ENCODE peak calls at places on chromosomes 2 and 18, in eight cellular contexts. F, O, S, R, Y, X, A and P are unnamed samples.

GRCh38 chr18:25190468-25190867 is 161.5 kb downstream of the ZNF521 start:
- DNase-seq in Y (no peak), X (no peak), O (no peak), R (no peak), S (no peak), F (no peak), A (no peak), P (no peak)

GRCh38 chr2:38073211-38074005 is 2.5 kb downstream of the CYP1B1 start:
- DNase-seq in A (no peak), R (no peak), S (no peak), Y (peak), X (peak), F (peak), O (no peak), P (no peak)

GRCh38 chr18:48820483-48821250 is 130.1 kb downstream of the SMAD7 start:
- DNase-seq in S (no peak), F (no peak), R (no peak), X (no peak), A (no peak), Y (peak), O (no peak), P (no peak)

GRCh38 chr18:33560686-33561370 is 17.2 kb upstream of the ASXL3 start:
- DNase-seq in F (peak), Y (no peak), R (no peak), A (no peak), O (no peak), X (no peak), S (no peak), P (no peak)

GRCh38 chr2:71876542-71877451 is 270.9 kb downstream of the CYP26B1 start:
- DNase-seq in R (no peak), S (no peak), A (no peak), Y (no peak), O (no peak), X (no peak), F (no peak), P (no peak)

GRCh38 chr2:37589298-37589697 is 82.1 kb downstream of the CDC42EP3 start:
- DNase-seq in X (no peak), F (peak), O (no peak), A (no peak), S (no peak), Y (peak), R (no peak), P (no peak)

GRCh38 chr2:148701039-148701438 is 56.5 kb downstream of the EPC2 start:
- DNase-seq in A (no peak), F (no peak), X (no peak), Y (no peak), O (no peak), S (no peak), R (no peak), P (no peak)

GRCh38 chr2:210655229-210655628 is 98.8 kb downstream of the CPS1 start:
- DNase-seq in Y (no peak), A (no peak), O (no peak), R (no peak), F (no peak), S (no peak), X (no peak), P (no peak)

GRCh38 chr2:84958135-84959044 is 12.6 kb upstream of the KCMF1 start:
- DNase-seq in S (no peak), O (peak), A (no peak), R (no peak), X (peak), Y (no peak), F (peak), P (peak)

GRCh38 chr2:47272905-47273758 is 118.0 kb upstream of the STPG4 start:
- DNase-seq in S (no peak), R (peak), F (no peak), O (no peak), A (no peak), Y (no peak), X (no peak), P (no peak)

GRCh38 chr2:164221473-164221872 is 399.8 kb downstream of the GRB14 start:
- DNase-seq in R (no peak), A (no peak), O (no peak), S (no peak), F (no peak), Y (no peak), X (no peak), P (no peak)

GRCh38 chr2:42385225-42385624 is 24.2 kb upstream of the COX7A2L start:
- DNase-seq in F (no peak), A (no peak), X (no peak), S (no peak), Y (no peak), O (no peak), R (peak), P (peak)
- TF ChIP-seq CTCF in F (peak), A (no peak), X (no peak), S (no peak), Y (no peak), O (peak), R (peak), P (no peak)

GRCh38 chr18:58044370-58045264 is 591 bp downstream of the NEDD4L start:
- DNase-seq in X (peak), F (peak), S (peak), Y (peak), R (peak), O (no peak), A (peak), P (peak)
- TF ChIP-seq CTCF in X (no peak), F (no peak), S (no peak), Y (no peak), R (no peak), O (no peak), A (peak), P (peak)

GRCh38 chr2:102451968-102452367 is 21.1 kb upstream of the SLC9A4 start:
- DNase-seq in S (no peak), X (no peak), Y (no peak), R (no peak), O (no peak), A (no peak), F (no peak), P (no peak)
- TF ChIP-seq CTCF in S (no peak), X (no peak), Y (no peak), R (no peak), O (no peak), A (no peak), F (no peak), P (no peak)

DNA sequence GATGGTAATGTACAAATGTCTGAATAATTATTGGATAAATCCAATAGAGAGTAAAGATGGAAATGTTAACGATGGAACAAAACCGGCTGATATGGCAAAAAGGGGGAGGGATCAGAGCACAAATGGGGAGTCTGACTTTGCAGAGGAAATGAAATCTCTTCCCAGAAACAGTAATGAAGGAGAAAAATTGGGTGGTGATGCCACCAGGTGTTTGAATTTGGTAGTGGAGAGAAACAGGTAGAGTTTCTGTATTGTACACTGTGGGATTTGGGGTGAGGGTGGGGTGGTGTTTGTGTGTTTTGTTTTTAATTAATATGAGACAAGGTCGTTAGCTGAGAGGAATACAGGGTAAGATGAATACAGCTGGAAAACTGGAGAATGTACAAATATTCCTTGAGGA is 20.4 kb upstream of the XDH start:
- DNase-seq in Y (no peak), X (no peak), O (no peak), S (no peak), F (no peak), A (no peak), R (no peak), P (peak)
- TF ChIP-seq CTCF in Y (no peak), X (peak), O (no peak), S (no peak), F (peak), A (no peak), R (no peak), P (peak)

DNA sequence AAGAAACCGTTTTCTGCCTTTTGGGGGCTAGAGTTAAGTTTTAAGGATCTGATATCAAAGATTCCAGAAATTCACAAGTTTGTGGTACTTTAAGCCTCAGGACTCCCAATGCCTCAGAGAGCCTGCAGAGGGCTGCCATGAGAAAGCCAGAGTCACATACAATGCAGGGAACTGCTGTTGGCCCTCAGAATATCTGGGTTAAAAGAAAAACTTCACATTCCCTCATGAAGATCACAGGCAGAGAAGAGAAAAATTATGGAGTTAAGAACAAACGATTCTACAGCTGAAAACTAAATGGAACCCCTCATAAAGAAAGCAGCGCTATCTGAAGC is 39.5 kb downstream of the HDAC4 start:
- DNase-seq in F (peak), X (no peak), R (no peak), Y (no peak), A (no peak), S (no peak), O (no peak), P (no peak)
- TF ChIP-seq CTCF in F (peak), X (no peak), R (peak), Y (no peak), A (no peak), S (no peak), O (peak), P (no peak)

GRCh38 chr2:152499411-152499810 is 164.4 kb downstream of the FMNL2 start:
- DNase-seq in A (no peak), F (no peak), X (no peak), Y (no peak), R (no peak), S (no peak), O (no peak), P (no peak)

GRCh38 chr2:152499921-152500320 is 164.9 kb downstream of the FMNL2 start:
- DNase-seq in Y (peak), S (no peak), A (no peak), R (no peak), X (no peak), F (peak), O (peak), P (no peak)

GRCh38 chr2:152500777-152501176 is 165.8 kb downstream of the FMNL2 start:
- DNase-seq in F (no peak), Y (no peak), A (peak), X (peak), S (no peak), R (no peak), O (no peak), P (no peak)

GRCh38 chr2:152497481-152498052 is 162.6 kb downstream of the FMNL2 start:
- DNase-seq in Y (peak), R (peak), A (no peak), F (peak), O (peak), S (no peak), X (no peak), P (peak)

GRCh38 chr2:152500336-152500735 is 165.4 kb downstream of the FMNL2 start:
- DNase-seq in Y (no peak), S (no peak), F (no peak), X (no peak), O (no peak), A (no peak), R (no peak), P (no peak)
- TF ChIP-seq CTCF in Y (no peak), S (no peak), F (no peak), X (no peak), O (peak), A (peak), R (no peak), P (no peak)

DNA sequence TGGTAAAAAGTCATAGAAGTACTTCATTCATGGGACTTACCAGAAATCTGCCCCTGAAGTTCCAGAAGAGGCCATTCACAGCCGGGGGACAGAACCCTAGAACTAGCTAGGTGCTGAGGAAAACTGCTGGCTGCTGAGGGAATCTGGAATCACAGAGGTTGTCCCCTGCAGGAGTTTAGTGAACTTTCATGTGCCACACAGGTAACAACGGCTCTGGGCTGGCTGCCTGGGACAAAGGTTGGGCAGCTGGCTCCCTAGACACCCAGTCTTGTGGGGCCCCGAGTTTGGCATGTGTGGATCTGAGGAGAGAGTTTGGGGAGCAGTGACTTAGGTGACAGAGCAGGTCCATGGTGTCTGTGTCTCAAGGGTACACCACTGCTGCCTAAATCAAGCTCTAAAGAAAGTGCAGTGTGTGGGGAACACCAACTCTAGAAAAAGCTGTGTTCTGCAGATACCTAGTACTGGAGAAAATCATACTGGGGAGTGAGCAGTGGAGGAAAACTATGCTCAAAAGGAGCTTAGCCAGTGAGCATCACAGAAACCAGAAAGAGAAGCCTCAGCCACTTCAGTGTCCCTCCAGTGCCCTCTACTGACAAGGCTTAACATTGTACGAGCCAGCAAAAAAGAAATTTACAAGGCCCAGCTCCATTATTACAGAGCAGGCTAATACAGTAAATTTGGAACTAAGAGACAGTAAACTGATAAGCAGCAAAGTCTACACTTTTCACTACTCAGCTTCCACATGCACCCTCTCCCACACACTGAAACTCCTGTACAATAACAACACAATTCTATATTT is 15.2 kb downstream of the GALNT3 start:
- DNase-seq in S (no peak), O (no peak), R (peak), A (no peak), X (no peak), Y (peak), F (no peak), P (peak)
- TF ChIP-seq CTCF in S (peak), O (peak), R (peak), A (no peak), X (no peak), Y (peak), F (no peak), P (peak)

DNA sequence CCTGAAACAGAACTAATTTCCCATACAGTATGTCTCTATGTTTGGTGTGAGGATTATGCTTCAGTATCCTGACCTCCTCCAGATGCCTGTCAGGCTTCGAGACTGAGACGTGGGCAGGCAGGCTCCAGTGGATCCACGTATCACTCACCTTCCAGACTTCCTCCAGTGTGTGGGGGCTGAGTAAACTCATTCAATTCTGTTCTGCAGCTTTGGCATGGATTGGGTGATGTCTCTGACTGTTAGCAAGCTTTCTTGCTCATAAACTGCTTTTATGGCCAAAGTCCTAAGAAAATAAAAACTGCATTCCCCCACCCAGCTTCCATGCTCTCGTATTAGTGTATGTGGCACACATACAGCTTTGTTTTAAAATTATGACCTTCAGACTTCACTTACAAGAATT is 53.6 kb downstream of the CCDC93 start:
- DNase-seq in Y (no peak), S (no peak), R (no peak), A (no peak), F (peak), X (no peak), O (no peak), P (no peak)
- TF ChIP-seq CTCF in Y (no peak), S (no peak), R (no peak), A (no peak), F (no peak), X (no peak), O (no peak), P (no peak)